ENCODE peak calls at places on chromosomes 4 and X, in eight cellular contexts. H, F, J, X, S, D, M and Q are unnamed samples.

GRCh38 chrX:44784241-44784640 is 59.6 kb upstream of the DUSP21 start:
- DNase-seq in S (no peak), F (no peak), J (no peak), M (no peak), X (peak), D (no peak), H (peak), Q (no peak)

GRCh38 chr4:70666369-70666768 is at the start of gene JCHAIN:
- DNase-seq in J (no peak), X (no peak), H (peak), M (no peak), D (no peak), S (no peak), F (no peak), Q (no peak)

GRCh38 chrX:22025751-22026150 is 6.4 kb upstream of the PHEX start:
- DNase-seq in H (peak), M (no peak), X (no peak), D (no peak), S (no peak), F (peak), J (no peak), Q (no peak)

GRCh38 chr4:12761694-12762093 is 722.4 kb downstream of the RAB28 start:
- DNase-seq in M (no peak), F (no peak), J (no peak), X (no peak), S (no peak), H (no peak), D (no peak), Q (no peak)

GRCh38 chrX:154548028-154548316 is 552 bp downstream of the IKBKG start:
- DNase-seq in X (peak), J (no peak), M (no peak), D (no peak), H (peak), S (no peak), F (no peak), Q (no peak)

GRCh38 chr4:25096553-25097443 is 63.5 kb downstream of the SEPSECS start:
- DNase-seq in X (no peak), F (no peak), J (no peak), M (no peak), D (no peak), S (no peak), H (no peak), Q (no peak)

GRCh38 chr4:78809295-78809694 is 33.1 kb downstream of the BMP2K start:
- DNase-seq in H (no peak), D (no peak), X (no peak), F (no peak), S (no peak), J (no peak), M (no peak), Q (no peak)

GRCh38 chr4:74543247-74543670 is 98.3 kb downstream of the AREG start:
- DNase-seq in F (no peak), H (peak), X (no peak), D (no peak), M (no peak), J (no peak), S (no peak), Q (no peak)

GRCh38 chr4:5137927-5138326 is 86.6 kb downstream of the STK32B start:
- DNase-seq in J (no peak), X (no peak), H (peak), M (no peak), S (no peak), D (peak), F (no peak), Q (no peak)

GRCh38 chr4:129378346-129378745 is 282.4 kb downstream of the C4orf33 start:
- DNase-seq in X (no peak), J (no peak), S (no peak), M (no peak), D (no peak), F (no peak), H (no peak), Q (no peak)

GRCh38 chrX:776529-777230 is 146.1 kb downstream of the SHOX start:
- DNase-seq in F (no peak), X (no peak), M (no peak), S (no peak), J (no peak), D (peak), H (no peak), Q (peak)

GRCh38 chrX:82765806-82766205 is 742.3 kb upstream of the POU3F4 start:
- DNase-seq in X (no peak), J (no peak), M (no peak), D (no peak), S (no peak), F (no peak), H (peak), Q (no peak)

GRCh38 chrX:16722481-16722880 is 3.1 kb downstream of the SYAP1 start:
- DNase-seq in S (no peak), D (no peak), M (no peak), H (no peak), F (no peak), X (peak), J (no peak), Q (no peak)

GRCh38 chr4:89482248-89482647 is 174.6 kb upstream of the GPRIN3 start:
- DNase-seq in D (no peak), X (peak), M (no peak), F (peak), J (no peak), S (no peak), H (peak), Q (no peak)

GRCh38 chrX:5752831-5753230 is 475.8 kb downstream of the NLGN4X start:
- DNase-seq in F (no peak), H (no peak), D (no peak), X (no peak), J (no peak), S (no peak), M (no peak), Q (no peak)

GRCh38 chr4:151236036-151236435 is 40.9 kb upstream of the PRSS48 start:
- DNase-seq in F (no peak), D (no peak), H (no peak), M (no peak), S (no peak), J (no peak), X (no peak), Q (peak)

GRCh38 chrX:43333543-43333942 is 322.6 kb upstream of the MAOA start:
- DNase-seq in H (no peak), X (no peak), S (no peak), M (no peak), J (no peak), F (no peak), D (no peak), Q (no peak)

GRCh38 chr4:42558156-42558555 is 98.7 kb downstream of the ATP8A1 start:
- DNase-seq in M (no peak), J (no peak), H (no peak), X (no peak), D (no peak), F (no peak), S (no peak), Q (no peak)

GRCh38 chr4:82799006-82799881 is 648 bp upstream of the SCD5 start:
- DNase-seq in X (no peak), S (peak), F (no peak), M (peak), J (no peak), D (peak), H (no peak), Q (no peak)

GRCh38 chrX:101417981-101418841 is 10.2 kb downstream of the HNRNPH2 start:
- DNase-seq in X (no peak), M (peak), H (peak), S (peak), J (no peak), F (no peak), D (peak), Q (peak)

GRCh38 chr4:140069068-140069467 is 84.9 kb downstream of the MAML3 start:
- DNase-seq in D (peak), H (peak), F (no peak), X (peak), J (no peak), S (no peak), M (no peak), Q (no peak)

GRCh38 chr4:123444298-123444731 is 47.7 kb downstream of the SPRY1 start:
- DNase-seq in D (no peak), J (no peak), S (peak), X (peak), M (peak), H (peak), F (peak), Q (no peak)

GRCh38 chrX:35166023-35166422 is 223.4 kb downstream of the FAM47B start:
- DNase-seq in X (no peak), M (no peak), J (no peak), F (no peak), D (no peak), S (no peak), H (no peak), Q (no peak)

GRCh38 chr4:2063557-2064275 is 4.6 kb downstream of the NAT8L start:
- DNase-seq in F (no peak), S (peak), X (no peak), H (no peak), J (no peak), D (no peak), M (no peak), Q (peak)

GRCh38 chr4:134668237-134668636 is 466.6 kb upstream of the PABPC4L start:
- DNase-seq in X (no peak), J (no peak), H (no peak), S (no peak), M (no peak), D (peak), F (no peak), Q (no peak)

GRCh38 chr4:85952518-85952917 is 407.3 kb downstream of the MAPK10 start:
- DNase-seq in S (no peak), J (no peak), H (peak), X (peak), F (peak), D (no peak), M (no peak), Q (no peak)

GRCh38 chr4:17468638-17469221 is 43.2 kb downstream of the QDPR start:
- DNase-seq in J (no peak), S (peak), X (peak), H (peak), M (peak), D (no peak), F (peak), Q (no peak)

GRCh38 chr4:152805071-152805650 is 25.4 kb downstream of the ARFIP1 start:
- DNase-seq in D (no peak), F (no peak), J (no peak), M (no peak), S (no peak), H (no peak), X (no peak), Q (no peak)

GRCh38 chrX:17464196-17464595 is 89.2 kb downstream of the NHS start:
- DNase-seq in M (no peak), H (peak), F (peak), D (no peak), J (peak), X (peak), S (no peak), Q (no peak)

GRCh38 chrX:29308726-29309125 is 721.5 kb downstream of the IL1RAPL1 start:
- DNase-seq in S (no peak), X (no peak), M (no peak), D (no peak), F (no peak), H (no peak), J (no peak), Q (no peak)

GRCh38 chr4:149291463-149291862 is 524.2 kb downstream of the IQCM start:
- DNase-seq in X (peak), D (no peak), F (peak), S (no peak), H (peak), J (no peak), M (no peak), Q (no peak)

GRCh38 chr4:31408136-31408535 is 688.0 kb downstream of the PCDH7 start:
- DNase-seq in F (no peak), X (no peak), J (no peak), D (no peak), S (no peak), M (no peak), H (no peak), Q (no peak)

GRCh38 chrX:113421432-113421831 is 580.8 kb upstream of the AMOT start:
- DNase-seq in X (peak), M (no peak), J (no peak), F (no peak), D (no peak), H (no peak), S (no peak), Q (no peak)

GRCh38 chrX:122220644-122221373 is 963.3 kb upstream of the GRIA3 start:
- DNase-seq in H (no peak), M (no peak), J (no peak), D (no peak), S (peak), F (no peak), X (no peak), Q (no peak)

GRCh38 chr4:23945521-23946017 is 55.7 kb upstream of the PPARGC1A start:
- DNase-seq in J (peak), D (peak), H (peak), F (peak), M (no peak), S (no peak), X (peak), Q (no peak)

GRCh38 chr4:128782875-128783614 is 26.5 kb upstream of the JADE1 start:
- DNase-seq in M (no peak), H (peak), F (peak), J (no peak), X (peak), D (no peak), S (no peak), Q (no peak)

GRCh38 chr4:112817933-112818921 is 181.3 kb downstream of the LARP7 start:
- DNase-seq in X (peak), J (peak), M (peak), D (peak), F (peak), S (peak), H (peak), Q (peak)

GRCh38 chr4:36159208-36159607 is 85.1 kb downstream of the ARAP2 start:
- DNase-seq in F (no peak), J (no peak), S (no peak), X (no peak), M (no peak), H (no peak), D (no peak), Q (no peak)
- TF ChIP-seq CTCF in F (peak), J (no peak), S (no peak), X (no peak), M (no peak), H (no peak), D (no peak), Q (peak)

GRCh38 chr4:7878323-7878722 is 61.3 kb downstream of the AFAP1 start:
- DNase-seq in H (no peak), S (no peak), F (no peak), X (no peak), M (no peak), D (no peak), J (no peak), Q (no peak)

GRCh38 chr4:7873881-7874280 is 65.8 kb downstream of the AFAP1 start:
- DNase-seq in F (no peak), X (no peak), H (peak), J (no peak), D (no peak), S (no peak), M (no peak), Q (no peak)

GRCh38 chr4:7877131-7877530 is 62.5 kb downstream of the AFAP1 start:
- DNase-seq in X (no peak), H (no peak), S (no peak), F (no peak), D (no peak), J (no peak), M (no peak), Q (no peak)

GRCh38 chr4:7874838-7875237 is 64.8 kb downstream of the AFAP1 start:
- DNase-seq in D (no peak), S (no peak), F (no peak), M (no peak), X (no peak), J (no peak), H (no peak), Q (no peak)

DNA sequence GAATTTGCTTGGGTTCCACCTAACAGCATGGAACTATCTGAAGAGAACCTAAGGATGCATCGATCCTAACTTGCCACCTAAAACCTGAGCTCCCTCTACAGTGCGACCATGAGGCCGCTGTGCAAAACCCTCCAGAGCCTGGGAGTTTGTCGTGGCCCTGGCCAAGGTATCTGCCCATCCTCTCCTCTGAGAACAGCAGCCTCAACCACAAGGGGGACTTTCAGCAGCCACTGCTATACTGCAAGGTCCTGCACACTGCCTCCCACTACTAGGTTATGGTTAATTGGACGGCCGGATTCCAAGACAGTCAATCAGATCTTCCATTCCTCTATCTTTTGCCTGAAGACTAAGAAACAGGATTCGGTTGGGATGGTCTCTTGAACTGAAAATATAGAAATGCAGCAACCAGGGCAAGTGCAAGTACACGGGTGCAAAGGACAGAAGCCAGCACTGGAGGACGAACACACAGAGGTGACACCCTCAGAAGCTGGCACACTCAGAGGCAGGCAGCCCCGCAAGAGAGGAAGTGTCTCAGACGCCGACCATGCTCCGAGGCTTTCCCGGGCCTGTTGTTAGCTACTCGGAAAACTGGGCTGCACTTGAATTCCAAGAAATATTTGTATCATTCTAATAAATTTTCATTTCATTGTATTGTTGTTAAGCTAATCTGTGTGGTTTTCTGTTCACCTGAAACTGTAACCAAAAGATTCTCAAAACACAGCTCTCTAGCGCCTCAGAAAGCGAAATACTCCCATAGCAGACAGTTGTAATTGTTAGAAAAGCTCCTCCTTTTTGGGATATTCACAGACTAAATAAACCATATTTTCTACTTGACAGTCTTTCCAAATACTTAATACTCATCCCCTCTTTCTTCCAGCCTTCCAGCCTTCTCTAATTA is 63.3 kb downstream of the AFAP1 start:
- DNase-seq in J (no peak), H (peak), S (no peak), D (no peak), M (peak), X (peak), F (peak), Q (no peak)
- TF ChIP-seq CTCF in J (peak), H (peak), S (no peak), D (no peak), M (peak), X (peak), F (peak), Q (peak)

DNA sequence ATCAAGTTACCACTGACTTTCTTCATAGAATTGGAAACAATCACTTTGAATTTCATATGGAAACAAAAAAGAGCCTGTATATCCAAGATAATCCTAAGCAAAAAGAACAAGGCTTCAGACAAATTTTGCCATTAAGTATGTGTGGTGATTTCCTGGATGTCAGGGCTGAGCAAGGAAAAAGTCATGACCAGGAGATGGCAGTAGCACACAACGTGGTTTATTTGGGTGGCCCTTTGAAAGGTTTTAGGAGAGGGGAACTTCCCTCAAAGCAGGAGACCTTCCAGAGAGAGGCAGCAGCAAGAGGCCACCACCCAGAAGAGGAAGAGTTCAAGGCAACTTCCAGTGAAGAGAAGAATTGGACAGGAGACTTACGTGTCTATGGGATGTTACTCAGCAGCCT is 18.1 kb upstream of the ZXDB start:
- DNase-seq in D (no peak), S (no peak), J (no peak), X (peak), F (no peak), M (peak), H (no peak), Q (no peak)
- TF ChIP-seq CTCF in D (no peak), S (no peak), J (peak), X (peak), F (peak), M (peak), H (peak), Q (peak)

GRCh38 chrX:119654112-119654531 is 38.8 kb downstream of the SEPTIN6 start:
- DNase-seq in S (no peak), X (peak), M (peak), J (no peak), H (peak), F (peak), D (no peak), Q (no peak)
- TF ChIP-seq CTCF in S (no peak), X (peak), M (no peak), J (peak), H (peak), F (peak), D (no peak), Q (peak)

DNA sequence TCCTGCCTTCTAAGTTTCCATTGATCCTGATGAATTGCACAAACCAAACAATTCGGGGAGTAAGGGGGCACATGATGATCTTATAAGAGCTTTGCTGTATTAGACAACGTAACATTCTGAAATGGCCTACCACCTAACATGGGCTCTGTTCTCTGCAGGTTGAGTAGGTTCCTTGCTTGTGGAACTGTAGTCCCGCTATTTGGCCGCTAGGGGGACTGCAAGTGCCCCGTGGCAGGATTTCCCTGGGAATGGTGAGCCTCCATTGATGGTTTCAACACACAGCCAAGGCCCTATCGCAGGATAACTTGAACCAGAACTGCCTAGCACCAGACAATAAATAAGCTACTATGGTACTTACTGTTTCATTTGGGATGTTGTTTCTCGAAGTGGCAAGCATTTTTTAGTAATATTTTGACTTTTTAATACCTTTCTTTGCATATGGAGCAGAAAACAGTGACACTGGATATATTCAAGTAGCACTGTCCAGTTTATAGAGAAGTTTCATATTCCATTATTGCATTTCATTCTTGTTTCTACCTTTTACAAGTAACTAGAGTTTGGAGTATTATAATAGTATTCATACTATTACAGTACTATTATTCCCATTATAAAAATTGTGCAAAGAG is 11.9 kb downstream of the AR start:
- DNase-seq in F (peak), X (peak), D (peak), J (no peak), M (peak), H (peak), S (peak), Q (no peak)
- TF ChIP-seq CTCF in F (peak), X (peak), D (no peak), J (peak), M (peak), H (peak), S (peak), Q (peak)

DNA sequence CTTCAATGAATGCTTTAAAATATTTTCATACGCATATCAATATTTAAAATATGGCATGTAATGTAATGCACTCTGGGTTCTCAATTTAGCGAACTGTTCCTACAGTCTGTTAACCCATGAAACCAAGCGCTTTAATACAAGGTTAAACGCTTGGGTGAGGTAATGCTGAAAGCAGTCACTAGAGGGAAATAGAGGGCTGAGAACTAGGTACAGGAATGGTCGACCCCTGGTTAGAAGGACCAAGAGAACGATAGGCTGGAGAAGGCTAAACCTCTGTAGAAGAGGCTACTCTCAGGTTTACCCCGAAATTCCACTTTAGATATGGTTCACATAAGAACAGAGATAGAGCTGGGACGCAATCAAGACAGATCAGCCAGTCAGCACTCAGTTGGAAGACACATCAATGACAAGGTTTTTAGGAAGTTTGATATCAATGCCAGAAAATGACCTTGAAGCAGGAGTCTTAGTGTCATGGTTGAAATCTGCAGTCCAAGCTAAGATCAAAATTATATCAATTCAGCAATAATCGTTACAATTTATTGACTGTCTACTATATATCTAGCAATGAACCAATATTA is 26.9 kb downstream of the ARSJ start:
- DNase-seq in F (peak), M (peak), J (no peak), S (peak), H (peak), D (no peak), X (peak), Q (no peak)
- TF ChIP-seq CTCF in F (peak), M (peak), J (peak), S (peak), H (peak), D (no peak), X (peak), Q (peak)